ENCODE peak calls at places on chromosomes 6 and 20, in four cellular contexts. One of them, this sample, is unnamed.

GRCh38 chr20:59403261-59403961 is 103.0 kb downstream of the EDN3 start:
- DNase-seq in transverse colon: peak
- DNase-seq in left lung: no peak
- DNase-seq in cardiac fibroblast: peak
- DNase-seq in this sample: peak

GRCh38 chr6:2890981-2891767 is 11.9 kb downstream of the SERPINB9 start:
- DNase-seq in left lung: no peak
- DNase-seq in transverse colon: peak
- DNase-seq in cardiac fibroblast: no peak
- DNase-seq in this sample: no peak

GRCh38 chr20:21725892-21726291 is 20.4 kb downstream of the PAX1 start:
- DNase-seq in cardiac fibroblast: no peak
- DNase-seq in left lung: no peak
- DNase-seq in transverse colon: no peak
- DNase-seq in this sample: no peak

GRCh38 chr6:160141001-160141726 is 19.5 kb downstream of the SLC22A1 start:
- DNase-seq in cardiac fibroblast: peak
- DNase-seq in transverse colon: no peak
- DNase-seq in left lung: no peak
- DNase-seq in this sample: no peak

GRCh38 chr20:10922941-10923340 is 249.1 kb upstream of the JAG1 start:
- DNase-seq in cardiac fibroblast: peak
- DNase-seq in left lung: no peak
- DNase-seq in transverse colon: no peak
- DNase-seq in this sample: no peak

GRCh38 chr6:126804255-126805064 is 314.0 kb upstream of the RSPO3 start:
- DNase-seq in cardiac fibroblast: peak
- DNase-seq in left lung: no peak
- DNase-seq in transverse colon: no peak
- DNase-seq in this sample: peak

GRCh38 chr6:85726206-85726605 is 83.5 kb upstream of the SYNCRIP start:
- DNase-seq in left lung: no peak
- DNase-seq in cardiac fibroblast: no peak
- DNase-seq in transverse colon: no peak
- DNase-seq in this sample: no peak

GRCh38 chr6:137637161-137637560 is 143.0 kb upstream of the OLIG3 start:
- DNase-seq in transverse colon: no peak
- DNase-seq in left lung: no peak
- DNase-seq in cardiac fibroblast: peak
- DNase-seq in this sample: no peak

GRCh38 chr6:27706431-27706830 is 205.8 kb downstream of the OR2B2 start:
- DNase-seq in cardiac fibroblast: no peak
- DNase-seq in transverse colon: no peak
- DNase-seq in left lung: no peak
- DNase-seq in this sample: no peak

GRCh38 chr6:96812077-96812703 is 25.1 kb downstream of the GPR63 start:
- DNase-seq in cardiac fibroblast: peak
- DNase-seq in transverse colon: no peak
- DNase-seq in left lung: no peak
- DNase-seq in this sample: no peak

GRCh38 chr6:137259349-137259748 is 40.2 kb upstream of the IFNGR1 start:
- DNase-seq in cardiac fibroblast: peak
- DNase-seq in transverse colon: no peak
- DNase-seq in left lung: no peak
- DNase-seq in this sample: no peak

This sample was measured in GM06990.